ENCODE peak calls at places on chromosomes 6 and 20, in eight cellular contexts. One of them, this sample, is unnamed.

GRCh38 chr20:59564171-59564570 is 40.2 kb upstream of the PHACTR3 start:
- DNase-seq in astrocyte: no peak
- DNase-seq in neural progenitor cell: no peak
- DNase-seq in PC-3: no peak
- DNase-seq in esophagus muscularis mucosa: peak; percentile 42
- DNase-seq in psoas muscle: no peak
- DNase-seq in stomach: no peak
- DNase-seq in IMR-90: no peak
- DNase-seq in this sample: no peak

GRCh38 chr6:167229586-167229985 is 61.5 kb upstream of the UNC93A start:
- DNase-seq in PC-3: no peak
- DNase-seq in neural progenitor cell: no peak
- DNase-seq in psoas muscle: no peak
- DNase-seq in IMR-90: no peak
- DNase-seq in esophagus muscularis mucosa: no peak
- DNase-seq in stomach: no peak
- DNase-seq in astrocyte: no peak
- DNase-seq in this sample: no peak

GRCh38 chr6:8085053-8085511 is 17.3 kb downstream of the EEF1E1 start:
- DNase-seq in psoas muscle: peak; percentile 35
- DNase-seq in esophagus muscularis mucosa: no peak
- DNase-seq in IMR-90: peak; percentile 95
- DNase-seq in stomach: peak; percentile 37
- DNase-seq in PC-3: peak; percentile 91
- DNase-seq in neural progenitor cell: no peak
- DNase-seq in astrocyte: peak; percentile 90
- DNase-seq in this sample: no peak

GRCh38 chr20:4470375-4470774 is 251.3 kb upstream of the PRND start:
- DNase-seq in neural progenitor cell: no peak
- DNase-seq in IMR-90: peak; percentile 87
- DNase-seq in esophagus muscularis mucosa: no peak
- DNase-seq in astrocyte: peak; percentile 78
- DNase-seq in PC-3: peak; percentile 63
- DNase-seq in psoas muscle: no peak
- DNase-seq in stomach: no peak
- DNase-seq in this sample: no peak

GRCh38 chr6:156555117-156555516 is 222.1 kb upstream of the ARID1B start:
- DNase-seq in psoas muscle: no peak
- DNase-seq in astrocyte: no peak
- DNase-seq in PC-3: peak; percentile 16
- DNase-seq in neural progenitor cell: no peak
- DNase-seq in esophagus muscularis mucosa: no peak
- DNase-seq in stomach: no peak
- DNase-seq in IMR-90: no peak
- DNase-seq in this sample: no peak

GRCh38 chr6:56713285-56713684 is 70.6 kb upstream of the DST start:
- DNase-seq in psoas muscle: peak; percentile 41
- DNase-seq in astrocyte: peak; percentile 92
- DNase-seq in stomach: peak; percentile 50
- DNase-seq in PC-3: peak; percentile 92
- DNase-seq in esophagus muscularis mucosa: no peak
- DNase-seq in IMR-90: peak; percentile 89
- DNase-seq in neural progenitor cell: no peak
- DNase-seq in this sample: peak; percentile 39

GRCh38 chr20:57244221-57244585 is 22.2 kb downstream of the BMP7 start:
- DNase-seq in stomach: no peak
- DNase-seq in IMR-90: no peak
- DNase-seq in neural progenitor cell: no peak
- DNase-seq in astrocyte: no peak
- DNase-seq in PC-3: no peak
- DNase-seq in psoas muscle: no peak
- DNase-seq in esophagus muscularis mucosa: no peak
- DNase-seq in this sample: no peak

GRCh38 chr6:25166955-25167753 is 112.0 kb upstream of the CARMIL1 start:
- DNase-seq in stomach: no peak
- DNase-seq in astrocyte: no peak
- DNase-seq in esophagus muscularis mucosa: no peak
- DNase-seq in IMR-90: no peak
- DNase-seq in psoas muscle: no peak
- DNase-seq in neural progenitor cell: no peak
- DNase-seq in PC-3: no peak
- DNase-seq in this sample: no peak

GRCh38 chr6:104995989-104996617 is 39.2 kb downstream of the LIN28B start:
- DNase-seq in neural progenitor cell: no peak
- DNase-seq in psoas muscle: no peak
- DNase-seq in esophagus muscularis mucosa: no peak
- DNase-seq in astrocyte: peak; percentile 11
- DNase-seq in PC-3: peak; percentile 58
- DNase-seq in IMR-90: peak; percentile 19
- DNase-seq in stomach: no peak
- DNase-seq in this sample: no peak

GRCh38 chr6:6712258-6712978 is 123.9 kb downstream of the LY86 start:
- DNase-seq in PC-3: peak; percentile 94
- DNase-seq in neural progenitor cell: no peak
- DNase-seq in esophagus muscularis mucosa: no peak
- DNase-seq in astrocyte: peak; percentile 96
- DNase-seq in IMR-90: peak; percentile 87
- DNase-seq in psoas muscle: peak; percentile 36
- DNase-seq in stomach: peak; percentile 72
- DNase-seq in this sample: no peak

GRCh38 chr6:110875548-110876169 is 1.1 kb downstream of the AMD1 start:
- DNase-seq in stomach: peak; percentile 53
- DNase-seq in esophagus muscularis mucosa: no peak
- DNase-seq in psoas muscle: peak; percentile 77
- DNase-seq in astrocyte: no peak
- DNase-seq in IMR-90: no peak
- DNase-seq in PC-3: no peak
- DNase-seq in neural progenitor cell: peak; percentile 75
- DNase-seq in this sample: no peak

GRCh38 chr20:62977613-62978558 is 25.4 kb downstream of the SLC17A9 start:
- DNase-seq in esophagus muscularis mucosa: no peak
- DNase-seq in PC-3: peak; percentile 62
- DNase-seq in IMR-90: no peak
- DNase-seq in neural progenitor cell: no peak
- DNase-seq in stomach: peak; percentile 60
- DNase-seq in astrocyte: no peak
- DNase-seq in psoas muscle: no peak
- DNase-seq in this sample: no peak

GRCh38 chr6:145865175-145865574 is 50.6 kb upstream of the FBXO30 start:
- DNase-seq in PC-3: no peak
- DNase-seq in psoas muscle: no peak
- DNase-seq in esophagus muscularis mucosa: no peak
- DNase-seq in neural progenitor cell: peak; percentile 19
- DNase-seq in IMR-90: no peak
- DNase-seq in stomach: no peak
- DNase-seq in astrocyte: no peak
- DNase-seq in this sample: no peak

GRCh38 chr6:40205004-40205403 is 270.7 kb upstream of the MOCS1 start:
- DNase-seq in neural progenitor cell: no peak
- DNase-seq in PC-3: no peak
- DNase-seq in astrocyte: no peak
- DNase-seq in esophagus muscularis mucosa: no peak
- DNase-seq in psoas muscle: no peak
- DNase-seq in stomach: no peak
- DNase-seq in IMR-90: no peak
- DNase-seq in this sample: no peak

DNA sequence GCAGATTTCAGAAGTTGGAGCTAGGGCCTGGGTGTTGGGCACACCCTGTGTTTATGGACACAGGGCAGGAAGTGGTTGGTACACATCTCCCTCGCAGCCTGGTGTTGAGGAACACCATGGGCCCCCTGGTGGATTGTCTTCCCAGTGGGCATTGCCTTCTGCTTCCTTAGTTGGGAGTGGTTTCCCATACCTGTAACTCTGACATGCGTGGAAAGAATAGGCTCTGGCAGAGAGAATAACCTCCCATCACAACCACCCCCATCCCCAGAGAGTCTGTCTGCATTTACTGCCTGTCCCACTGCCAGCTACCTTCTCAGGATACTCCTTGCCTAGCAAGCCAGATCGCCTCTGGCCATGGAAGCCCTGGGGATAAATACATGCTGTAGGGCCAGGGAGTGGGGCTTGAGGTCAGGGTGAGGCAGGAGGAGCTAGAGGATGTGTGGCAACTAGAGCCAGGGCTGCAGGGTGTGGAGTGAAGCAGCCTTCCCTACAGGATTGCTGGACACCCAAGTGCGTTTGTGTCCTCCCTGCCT is 14.7 kb downstream of the LRRC73 start:
- DNase-seq in PC-3: peak; percentile 41
- DNase-seq in psoas muscle: no peak
- DNase-seq in neural progenitor cell: no peak
- DNase-seq in IMR-90: no peak
- DNase-seq in stomach: no peak
- DNase-seq in astrocyte: no peak
- DNase-seq in esophagus muscularis mucosa: no peak
- DNase-seq in this sample: no peak
- TF ChIP-seq CTCF in PC-3: peak; percentile 58
- TF ChIP-seq CTCF in psoas muscle: no peak
- TF ChIP-seq CTCF in neural progenitor cell: peak; percentile 21
- TF ChIP-seq CTCF in IMR-90: peak; percentile 20
- TF ChIP-seq CTCF in stomach: no peak
- TF ChIP-seq CTCF in astrocyte: no peak
- TF ChIP-seq CTCF in esophagus muscularis mucosa: no peak
- TF ChIP-seq CTCF in this sample: peak; percentile 25

GRCh38 chr20:17557675-17558006 is 12.2 kb upstream of the DSTN start:
- DNase-seq in esophagus muscularis mucosa: no peak
- DNase-seq in stomach: peak; percentile 59
- DNase-seq in neural progenitor cell: no peak
- DNase-seq in IMR-90: peak; percentile 94
- DNase-seq in psoas muscle: no peak
- DNase-seq in astrocyte: peak; percentile 92
- DNase-seq in PC-3: peak; percentile 96
- DNase-seq in this sample: no peak

GRCh38 chr20:17558941-17559304 is 11.0 kb upstream of the DSTN start:
- DNase-seq in IMR-90: no peak
- DNase-seq in stomach: no peak
- DNase-seq in neural progenitor cell: no peak
- DNase-seq in astrocyte: no peak
- DNase-seq in esophagus muscularis mucosa: no peak
- DNase-seq in psoas muscle: no peak
- DNase-seq in PC-3: no peak
- DNase-seq in this sample: no peak

GRCh38 chr20:17559338-17559737 is 10.5 kb upstream of the DSTN start:
- DNase-seq in stomach: no peak
- DNase-seq in neural progenitor cell: no peak
- DNase-seq in astrocyte: no peak
- DNase-seq in PC-3: peak; percentile 11
- DNase-seq in IMR-90: no peak
- DNase-seq in psoas muscle: no peak
- DNase-seq in esophagus muscularis mucosa: no peak
- DNase-seq in this sample: no peak

GRCh38 chr20:17556842-17557674 is 12.8 kb upstream of the DSTN start:
- DNase-seq in stomach: peak; percentile 76
- DNase-seq in PC-3: peak; percentile 84
- DNase-seq in psoas muscle: peak; percentile 63
- DNase-seq in IMR-90: peak; percentile 34
- DNase-seq in neural progenitor cell: no peak
- DNase-seq in esophagus muscularis mucosa: no peak
- DNase-seq in astrocyte: peak; percentile 56
- DNase-seq in this sample: peak; percentile 38

DNA sequence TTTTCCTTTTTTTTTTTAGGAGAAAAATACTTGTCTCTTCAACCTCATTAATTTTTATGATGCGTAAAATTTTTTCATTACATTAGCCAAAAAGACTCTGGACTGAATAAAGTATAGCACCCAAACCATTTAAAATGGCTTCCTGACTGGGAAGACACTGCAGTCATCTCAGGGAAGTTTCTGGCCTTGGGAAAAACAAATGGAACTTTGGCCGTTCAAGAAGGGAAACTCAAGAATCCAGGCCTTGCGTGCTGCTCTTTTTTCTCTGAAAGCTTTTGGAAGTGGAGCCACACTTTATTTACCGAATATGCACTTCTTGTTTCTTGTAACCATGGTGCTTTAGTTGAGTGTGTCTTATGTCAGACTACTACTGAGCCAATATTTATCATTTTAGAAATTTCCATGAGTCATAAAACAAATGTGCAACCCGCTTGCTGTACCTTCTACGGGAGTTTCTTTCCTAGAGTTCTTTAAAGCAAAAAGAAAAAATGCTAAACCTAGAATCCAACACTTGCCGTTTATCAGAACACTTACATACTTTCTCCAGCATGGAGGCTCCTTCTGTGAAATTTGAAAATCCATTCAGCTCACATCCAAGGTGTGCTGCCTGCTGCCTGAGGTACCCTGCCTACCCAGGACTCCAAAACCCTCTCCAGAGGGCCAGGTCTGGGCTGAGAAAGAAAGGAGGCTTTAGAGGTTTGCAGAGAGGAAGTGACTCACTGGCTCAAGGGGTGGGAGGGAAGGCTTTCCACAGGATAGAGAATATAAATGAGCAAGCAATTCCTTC is 11.5 kb upstream of the DSTN start:
- DNase-seq in IMR-90: peak; percentile 91
- DNase-seq in PC-3: peak; percentile 95
- DNase-seq in esophagus muscularis mucosa: no peak
- DNase-seq in astrocyte: peak; percentile 95
- DNase-seq in psoas muscle: peak; percentile 27
- DNase-seq in stomach: peak; percentile 42
- DNase-seq in neural progenitor cell: no peak
- DNase-seq in this sample: peak; percentile 68
- H3K27ac ChIP-seq in IMR-90: peak overlapping the region; percentile 78
- H3K27ac ChIP-seq in PC-3: peak overlapping the region; percentile 98
- H3K27ac ChIP-seq in esophagus muscularis mucosa: peak overlapping the region; percentile 100
- H3K27ac ChIP-seq in astrocyte: peak overlapping the region; percentile 100
- H3K27ac ChIP-seq in psoas muscle: peak overlapping the region; percentile 53
- H3K27ac ChIP-seq in stomach: peak overlapping the region; percentile 86
- H3K27ac ChIP-seq in neural progenitor cell: no peak overlapping the region
- H3K27ac ChIP-seq in this sample: peak overlapping the region; percentile 72

GRCh38 chr6:29414588-29414987 is at the start of gene OR12D1:
- DNase-seq in stomach: no peak
- DNase-seq in PC-3: peak; percentile 36
- DNase-seq in neural progenitor cell: peak; percentile 9
- DNase-seq in astrocyte: no peak
- DNase-seq in psoas muscle: no peak
- DNase-seq in esophagus muscularis mucosa: no peak
- DNase-seq in IMR-90: no peak
- DNase-seq in this sample: no peak
- TF ChIP-seq CTCF in stomach: no peak
- TF ChIP-seq CTCF in PC-3: peak; percentile 57
- TF ChIP-seq CTCF in neural progenitor cell: peak; percentile 43
- TF ChIP-seq CTCF in astrocyte: peak; percentile 16
- TF ChIP-seq CTCF in psoas muscle: no peak
- TF ChIP-seq CTCF in esophagus muscularis mucosa: no peak
- TF ChIP-seq CTCF in IMR-90: no peak
- TF ChIP-seq CTCF in this sample: peak; percentile 59

DNA sequence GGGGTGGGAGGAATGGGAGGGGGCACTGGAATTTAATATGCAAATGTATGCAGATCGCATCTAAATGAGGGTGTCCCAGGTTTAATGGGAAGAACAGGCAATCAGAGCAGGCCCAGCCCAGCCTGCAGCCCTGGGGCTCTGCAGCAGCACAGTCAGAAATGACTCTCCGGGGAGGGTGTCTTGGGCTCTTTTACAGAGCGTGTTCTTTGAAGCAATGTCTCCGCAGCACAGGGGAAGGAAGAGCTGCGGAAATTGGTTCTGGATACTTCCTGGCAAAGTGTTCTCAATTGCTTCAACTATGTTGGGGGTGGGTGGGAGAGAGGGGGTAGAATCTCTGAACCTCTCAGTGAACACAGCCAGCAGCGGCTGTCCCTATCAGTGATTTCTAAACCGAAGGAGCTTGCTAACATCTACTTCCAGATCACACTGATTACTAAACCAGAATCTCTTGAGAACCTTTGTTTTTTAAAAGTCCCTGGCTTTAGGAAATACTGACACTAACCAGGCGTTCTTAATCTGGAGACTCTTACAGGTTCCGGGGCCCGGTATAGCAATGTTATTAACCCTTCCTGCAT is 8.1 kb upstream of the MMP9 start:
- DNase-seq in esophagus muscularis mucosa: no peak
- DNase-seq in psoas muscle: no peak
- DNase-seq in stomach: no peak
- DNase-seq in PC-3: no peak
- DNase-seq in neural progenitor cell: no peak
- DNase-seq in IMR-90: no peak
- DNase-seq in astrocyte: no peak
- DNase-seq in this sample: no peak
- H3K27ac ChIP-seq in esophagus muscularis mucosa: no peak overlapping the region
- H3K27ac ChIP-seq in psoas muscle: no peak overlapping the region
- H3K27ac ChIP-seq in stomach: no peak overlapping the region
- H3K27ac ChIP-seq in PC-3: no peak overlapping the region
- H3K27ac ChIP-seq in neural progenitor cell: no peak overlapping the region
- H3K27ac ChIP-seq in IMR-90: no peak overlapping the region
- H3K27ac ChIP-seq in astrocyte: no peak overlapping the region
- H3K27ac ChIP-seq in this sample: no peak overlapping the region